ENCODE peak calls at places on chromosomes 6 and 20, in five cellular contexts. F, P, G, N and J are unnamed samples.

GRCh38 chr20:6768228-6769185 is 1.0 kb downstream of the BMP2 start:
- DNase-seq in N (peak; percentile 85), G (no peak), P (peak; percentile 39), F (no peak), J (no peak)

GRCh38 chr6:79048611-79049010 is 29.4 kb downstream of the PHIP start:
- DNase-seq in N (no peak), F (no peak), G (peak; percentile 59), P (peak; percentile 57), J (peak; percentile 20)

GRCh38 chr20:4951299-4951698 is 50.0 kb downstream of the SLC23A2 start:
- DNase-seq in N (no peak), G (peak; percentile 33), P (peak; percentile 87), F (no peak), J (no peak)

GRCh38 chr6:108559884-108560462 is 744 bp upstream of the FOXO3 start:
- DNase-seq in N (no peak), G (peak; percentile 86), F (no peak), P (peak; percentile 74), J (peak; percentile 76)

GRCh38 chr20:33373735-33374605 is 27.3 kb downstream of the CDK5RAP1 start:
- DNase-seq in N (no peak), P (peak; percentile 2), G (no peak), F (no peak), J (no peak)

GRCh38 chr20:53847118-53847842 is 223.1 kb downstream of the BCAS1 start:
- DNase-seq in F (peak; percentile 54), G (no peak), P (no peak), N (no peak), J (no peak)

GRCh38 chr6:44542401-44543116 is 155.1 kb downstream of the CDC5L start:
- DNase-seq in P (no peak), N (no peak), F (no peak), G (peak; percentile 21), J (peak; percentile 5)

GRCh38 chr20:18252597-18253451 is 35.5 kb upstream of the ZNF133 start:
- DNase-seq in F (no peak), N (no peak), G (no peak), P (no peak), J (no peak)

GRCh38 chr20:62768234-62768814 is 27.9 kb upstream of the MRGBP start:
- DNase-seq in F (no peak), N (peak; percentile 74), G (no peak), P (no peak), J (no peak)

GRCh38 chr6:28896505-28897392 is 27.0 kb downstream of the TRIM27 start:
- DNase-seq in G (peak; percentile 75), N (peak; percentile 84), F (peak; percentile 78), P (peak; percentile 68), J (peak; percentile 76)

GRCh38 chr6:130020106-130020851 is 1.9 kb downstream of the L3MBTL3 start:
- DNase-seq in F (peak; percentile 38), N (peak; percentile 89), P (peak; percentile 11), G (peak; percentile 62), J (peak; percentile 14)

GRCh38 chr6:38387994-38388393 is 251.7 kb downstream of the BTBD9 start:
- DNase-seq in N (no peak), F (no peak), P (peak; percentile 83), G (peak; percentile 44), J (no peak)

GRCh38 chr6:20006039-20006438 is 168.9 kb downstream of the ID4 start:
- DNase-seq in P (no peak), N (no peak), F (no peak), G (no peak), J (no peak)

GRCh38 chr6:83047065-83047754 is 18.4 kb downstream of the UBE3D start:
- DNase-seq in N (no peak), P (no peak), F (no peak), G (no peak), J (no peak)

GRCh38 chr6:129606664-129607063 is 103.3 kb downstream of the ARHGAP18 start:
- DNase-seq in G (no peak), N (no peak), P (peak; percentile 33), F (no peak), J (no peak)

GRCh38 chr6:53956068-53956711 is 155.1 kb upstream of the MLIP start:
- DNase-seq in N (peak; percentile 80), G (peak; percentile 83), F (peak; percentile 40), P (peak; percentile 77), J (peak; percentile 94)

GRCh38 chr6:34157236-34157830 is 11.4 kb upstream of the GRM4 start:
- DNase-seq in F (no peak), N (no peak), G (no peak), P (no peak), J (peak; percentile 7)

GRCh38 chr20:3398681-3399252 is 8.7 kb downstream of the DNAAF9 start:
- DNase-seq in G (no peak), F (no peak), P (no peak), N (no peak), J (no peak)

GRCh38 chr6:70725817-70726413 is 58.2 kb downstream of the SMAP1 start:
- DNase-seq in G (peak; percentile 10), P (peak; percentile 48), N (no peak), F (no peak), J (no peak)

GRCh38 chr20:23403721-23404120 is 17.6 kb downstream of the NAPB start:
- DNase-seq in N (no peak), P (peak; percentile 33), G (no peak), F (no peak), J (no peak)

GRCh38 chr20:32506721-32507120 is 78.4 kb downstream of the NOL4L start:
- DNase-seq in P (no peak), G (no peak), N (peak; percentile 31), F (no peak), J (no peak)

GRCh38 chr6:158358450-158359077 is 46.3 kb downstream of the TULP4 start:
- DNase-seq in P (no peak), N (no peak), F (no peak), G (no peak), J (peak; percentile 73)
- TF ChIP-seq CTCF in P (no peak), N (no peak), F (no peak), G (no peak), J (no peak)

GRCh38 chr20:266604-267562 is 9.4 kb downstream of the DEFB132 start:
- DNase-seq in N (peak; percentile 96), F (peak; percentile 94), P (peak; percentile 84), G (peak; percentile 92), J (peak; percentile 95)
- H3K4me3 ChIP-seq in N (peak overlapping the region; percentile 21), F (peak overlapping the region; percentile 47), P (peak overlapping the region; percentile 16), G (peak overlapping the region; percentile 49), J (peak overlapping the region; percentile 37)

GRCh38 chr20:50456452-50457324 is 53.5 kb upstream of the PTPN1 start:
- DNase-seq in P (no peak), F (no peak), G (peak; percentile 66), N (no peak), J (no peak)
- TF ChIP-seq CTCF in P (peak; percentile 17), F (peak; percentile 14), G (peak; percentile 32), N (no peak), J (peak; percentile 41)

GRCh38 chr20:57266251-57267157 is at the start of gene BMP7:
- DNase-seq in P (no peak), F (no peak), N (no peak), G (peak; percentile 60), J (peak; percentile 26)
- H3K4me3 ChIP-seq in P (peak within 1 kb of the TSS; percentile 55), F (no peak within 1 kb of the TSS), N (peak within 1 kb of the TSS; percentile 7), G (peak within 1 kb of the TSS; percentile 50), J (peak within 1 kb of the TSS; percentile 41)

DNA sequence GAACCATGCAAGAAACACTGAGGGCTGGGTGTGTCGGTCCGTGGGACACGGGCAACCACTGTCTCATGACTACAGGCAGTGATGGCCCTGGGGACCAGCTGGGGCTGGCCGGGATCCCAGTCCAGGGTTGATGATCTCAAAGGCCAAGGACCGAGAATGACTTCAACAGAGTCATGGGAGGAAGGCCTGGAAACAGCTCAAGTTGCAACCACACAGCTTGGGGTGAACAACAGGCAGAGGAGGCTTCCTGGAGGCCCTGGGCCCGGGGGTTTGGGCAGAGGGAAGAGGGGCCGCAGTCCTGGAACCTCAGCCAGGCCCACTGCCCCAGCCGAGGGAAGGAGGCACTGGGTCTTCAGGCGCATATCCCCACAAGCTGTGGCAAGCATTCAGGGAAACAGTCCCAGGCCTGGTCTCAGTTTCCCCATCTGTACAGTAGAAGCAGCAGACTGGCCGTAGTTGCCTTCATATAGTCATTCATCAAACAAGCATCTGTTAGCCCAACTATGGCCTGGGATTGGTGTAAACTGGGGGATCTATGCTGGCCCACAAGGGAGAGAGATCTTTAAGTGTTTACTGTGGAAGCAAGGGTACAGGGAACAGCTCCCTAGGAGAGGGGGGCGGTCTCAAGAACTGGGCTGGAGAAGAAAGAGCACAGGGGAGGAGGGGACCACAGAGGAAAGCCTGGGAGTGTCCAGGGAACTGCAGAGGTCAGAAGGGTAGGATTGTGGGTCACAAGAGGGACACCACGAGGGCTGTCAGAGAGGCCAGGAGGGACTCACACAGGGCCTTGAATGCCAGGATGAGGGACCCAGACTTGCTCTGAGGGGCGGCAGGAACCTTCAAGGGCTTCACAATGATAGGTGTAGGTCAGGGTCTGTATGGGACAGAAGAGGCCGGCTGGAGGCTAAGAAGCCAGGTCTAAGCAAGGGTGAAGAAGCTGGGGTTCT is 2.1 kb downstream of the MYL9 start:
- DNase-seq in F (no peak), G (no peak), N (no peak), P (peak; percentile 73), J (no peak)
- TF ChIP-seq CTCF in F (no peak), G (no peak), N (no peak), P (no peak), J (no peak)

GRCh38 chr6:150184850-150185480 is 42.1 kb downstream of the PPP1R14C start:
- DNase-seq in F (peak; percentile 46), G (no peak), N (no peak), P (no peak), J (no peak)
- H3K4me3 ChIP-seq in F (no peak overlapping the region), G (no peak overlapping the region), N (no peak overlapping the region), P (no peak overlapping the region), J (no peak overlapping the region)

GRCh38 chr6:113094781-113095180 is 747.7 kb downstream of the RFPL4B start:
- DNase-seq in N (no peak), P (peak; percentile 34), G (no peak), F (no peak), J (no peak)

GRCh38 chr6:113083947-113084346 is 736.8 kb downstream of the RFPL4B start:
- DNase-seq in G (no peak), P (no peak), F (no peak), N (no peak), J (no peak)

GRCh38 chr6:113092795-113093194 is 745.7 kb downstream of the RFPL4B start:
- DNase-seq in N (no peak), F (no peak), P (no peak), G (no peak), J (no peak)

DNA sequence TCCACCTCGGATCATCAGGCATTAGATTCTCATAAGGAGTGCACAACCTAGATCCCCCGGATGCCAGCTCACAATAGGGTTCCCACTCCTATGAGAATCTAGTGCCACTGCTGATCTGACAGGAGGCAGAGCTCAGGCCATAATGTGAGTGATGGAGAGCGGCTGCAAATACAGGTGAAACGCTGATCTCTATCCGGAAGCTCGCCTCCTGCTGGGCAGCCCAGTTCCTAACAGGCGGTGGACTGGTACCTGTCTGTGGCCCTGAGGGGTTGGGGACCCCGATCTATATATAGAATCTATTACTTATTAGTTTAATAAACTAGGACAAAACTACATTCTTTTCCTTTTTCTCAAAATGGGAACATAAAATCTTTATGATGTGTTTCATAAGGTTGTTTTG is 741.9 kb downstream of the RFPL4B start:
- DNase-seq in G (no peak), N (peak; percentile 34), P (no peak), F (no peak), J (peak; percentile 16)
- TF ChIP-seq CTCF in G (peak; percentile 15), N (no peak), P (no peak), F (no peak), J (peak; percentile 29)

DNA sequence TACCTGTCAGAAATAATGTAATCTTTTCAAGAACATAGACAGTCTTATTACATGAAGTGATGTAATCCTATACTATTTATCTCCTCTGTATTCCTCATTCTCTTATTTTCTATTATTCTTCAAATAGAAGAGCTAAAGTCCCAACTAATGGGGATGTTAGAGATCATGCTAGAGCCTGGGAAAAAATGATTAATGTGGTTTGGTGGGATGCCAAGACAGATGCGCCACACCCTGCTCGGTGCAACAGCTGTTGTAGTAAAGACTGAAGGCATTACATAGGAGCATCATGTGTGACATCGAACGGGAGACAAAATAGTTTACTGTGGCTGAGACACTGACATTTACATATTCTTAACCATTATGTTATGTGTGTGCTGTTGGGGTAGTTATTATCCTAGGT is 155.1 kb downstream of the EYA4 start:
- DNase-seq in P (peak; percentile 37), F (no peak), G (peak; percentile 40), N (no peak), J (no peak)
- H3K4me3 ChIP-seq in P (no peak overlapping the region), F (no peak overlapping the region), G (no peak overlapping the region), N (no peak overlapping the region), J (no peak overlapping the region)